ENCODE peak calls at places on chromosome 14, in seven cellular contexts. One of them, this sample, is unnamed.

GRCh38 chr14:100536721-100537700 is 50.2 kb downstream of the BEGAIN start:
- DNase-seq in NCI-H774: no peak
- DNase-seq in stimulated activated CD4-positive, alpha-beta T cell treated with anti-CD3 and anti-CD28 coated beads, TNF-alpha, amount 100 ng/mL, for 1 hour: no peak
- DNase-seq in H54: no peak
- DNase-seq in effector memory CD8-positive, alpha-beta T cell: no peak
- DNase-seq in NB4: no peak
- DNase-seq in HT-29: no peak
- DNase-seq in this sample: peak

GRCh38 chr14:99966436-99966835 is 98.8 kb upstream of the EVL start:
- DNase-seq in NCI-H774: no peak
- DNase-seq in stimulated activated CD4-positive, alpha-beta T cell treated with anti-CD3 and anti-CD28 coated beads, TNF-alpha, amount 100 ng/mL, for 1 hour: no peak
- DNase-seq in H54: no peak
- DNase-seq in effector memory CD8-positive, alpha-beta T cell: no peak
- DNase-seq in NB4: no peak
- DNase-seq in HT-29: no peak
- DNase-seq in this sample: no peak

GRCh38 chr14:59630281-59630963 is 53.8 kb upstream of the CCDC175 start:
- DNase-seq in NCI-H774: peak
- DNase-seq in stimulated activated CD4-positive, alpha-beta T cell treated with anti-CD3 and anti-CD28 coated beads, TNF-alpha, amount 100 ng/mL, for 1 hour: no peak
- DNase-seq in H54: no peak
- DNase-seq in effector memory CD8-positive, alpha-beta T cell: no peak
- DNase-seq in NB4: no peak
- DNase-seq in HT-29: no peak
- DNase-seq in this sample: peak

GRCh38 chr14:106844608-106845285 is 1318.4 kb downstream of the TMEM121 start:
- DNase-seq in NCI-H774: peak
- DNase-seq in stimulated activated CD4-positive, alpha-beta T cell treated with anti-CD3 and anti-CD28 coated beads, TNF-alpha, amount 100 ng/mL, for 1 hour: peak
- DNase-seq in H54: no peak
- DNase-seq in effector memory CD8-positive, alpha-beta T cell: peak
- DNase-seq in NB4: peak
- DNase-seq in HT-29: peak
- DNase-seq in this sample: peak

GRCh38 chr14:89221109-89221508 is 195.9 kb downstream of the FOXN3 start:
- DNase-seq in NCI-H774: peak
- DNase-seq in stimulated activated CD4-positive, alpha-beta T cell treated with anti-CD3 and anti-CD28 coated beads, TNF-alpha, amount 100 ng/mL, for 1 hour: no peak
- DNase-seq in H54: no peak
- DNase-seq in effector memory CD8-positive, alpha-beta T cell: no peak
- DNase-seq in NB4: no peak
- DNase-seq in HT-29: peak
- DNase-seq in this sample: no peak

GRCh38 chr14:24741871-24742270 is 107.9 kb upstream of the GZMB start:
- DNase-seq in NCI-H774: no peak
- DNase-seq in stimulated activated CD4-positive, alpha-beta T cell treated with anti-CD3 and anti-CD28 coated beads, TNF-alpha, amount 100 ng/mL, for 1 hour: no peak
- DNase-seq in H54: no peak
- DNase-seq in effector memory CD8-positive, alpha-beta T cell: no peak
- DNase-seq in NB4: no peak
- DNase-seq in HT-29: no peak
- DNase-seq in this sample: no peak

GRCh38 chr14:104460920-104461651 is 118.5 kb upstream of the C14orf180 start:
- DNase-seq in NCI-H774: no peak
- DNase-seq in stimulated activated CD4-positive, alpha-beta T cell treated with anti-CD3 and anti-CD28 coated beads, TNF-alpha, amount 100 ng/mL, for 1 hour: no peak
- DNase-seq in H54: no peak
- DNase-seq in effector memory CD8-positive, alpha-beta T cell: no peak
- DNase-seq in NB4: no peak
- DNase-seq in HT-29: no peak
- DNase-seq in this sample: no peak

GRCh38 chr14:91303091-91303923 is 58.8 kb upstream of the GPR68 start:
- DNase-seq in NCI-H774: no peak
- DNase-seq in stimulated activated CD4-positive, alpha-beta T cell treated with anti-CD3 and anti-CD28 coated beads, TNF-alpha, amount 100 ng/mL, for 1 hour: peak
- DNase-seq in H54: peak
- DNase-seq in effector memory CD8-positive, alpha-beta T cell: no peak
- DNase-seq in NB4: peak
- DNase-seq in HT-29: peak
- DNase-seq in this sample: no peak

GRCh38 chr14:68365228-68365627 is 427.6 kb downstream of the ZFP36L1 start:
- DNase-seq in NCI-H774: no peak
- DNase-seq in stimulated activated CD4-positive, alpha-beta T cell treated with anti-CD3 and anti-CD28 coated beads, TNF-alpha, amount 100 ng/mL, for 1 hour: no peak
- DNase-seq in H54: no peak
- DNase-seq in effector memory CD8-positive, alpha-beta T cell: no peak
- DNase-seq in NB4: no peak
- DNase-seq in HT-29: no peak
- DNase-seq in this sample: no peak

GRCh38 chr14:81805785-81806184 is 272.1 kb upstream of the SEL1L start:
- DNase-seq in NCI-H774: no peak
- DNase-seq in stimulated activated CD4-positive, alpha-beta T cell treated with anti-CD3 and anti-CD28 coated beads, TNF-alpha, amount 100 ng/mL, for 1 hour: no peak
- DNase-seq in H54: no peak
- DNase-seq in effector memory CD8-positive, alpha-beta T cell: no peak
- DNase-seq in NB4: no peak
- DNase-seq in HT-29: no peak
- DNase-seq in this sample: no peak

GRCh38 chr14:77037886-77038511 is 9.5 kb upstream of the IRF2BPL start:
- DNase-seq in NCI-H774: no peak
- DNase-seq in stimulated activated CD4-positive, alpha-beta T cell treated with anti-CD3 and anti-CD28 coated beads, TNF-alpha, amount 100 ng/mL, for 1 hour: no peak
- DNase-seq in H54: no peak
- DNase-seq in effector memory CD8-positive, alpha-beta T cell: no peak
- DNase-seq in NB4: peak
- DNase-seq in HT-29: no peak
- DNase-seq in this sample: no peak

This sample was measured in right lobe of liver.